ENCODE peak calls at places on chromosome 20, in five cellular contexts. One of them, this sample, is unnamed.

GRCh38 chr20:37378785-37379598 is 33.1 kb downstream of the SRC start:
- DNase-seq in GM23248: peak; percentile 58
- DNase-seq in fibroblast of lung: peak; percentile 70
- DNase-seq in colonic mucosa: no peak
- DNase-seq in astrocyte: peak; percentile 51
- DNase-seq in this sample: no peak

GRCh38 chr20:4040283-4041179 is 25.2 kb upstream of the RNF24 start:
- DNase-seq in GM23248: no peak
- DNase-seq in fibroblast of lung: peak; percentile 28
- DNase-seq in colonic mucosa: peak; percentile 45
- DNase-seq in astrocyte: no peak
- DNase-seq in this sample: no peak

GRCh38 chr20:62636446-62636845 is 5.9 kb upstream of the SLCO4A1 start:
- DNase-seq in GM23248: no peak
- DNase-seq in fibroblast of lung: no peak
- DNase-seq in colonic mucosa: no peak
- DNase-seq in astrocyte: no peak
- DNase-seq in this sample: no peak

GRCh38 chr20:62136283-62137091 is 6.7 kb downstream of the PSMA7 start:
- DNase-seq in GM23248: peak; percentile 81
- DNase-seq in fibroblast of lung: peak; percentile 54
- DNase-seq in colonic mucosa: peak; percentile 70
- DNase-seq in astrocyte: peak; percentile 31
- DNase-seq in this sample: no peak

GRCh38 chr20:38167851-38168760 is 3.0 kb upstream of the TGM2 start:
- DNase-seq in GM23248: peak; percentile 89
- DNase-seq in fibroblast of lung: peak; percentile 97
- DNase-seq in colonic mucosa: no peak
- DNase-seq in astrocyte: peak; percentile 96
- DNase-seq in this sample: no peak

GRCh38 chr20:60478533-60478932 is 520.3 kb downstream of the CDH26 start:
- DNase-seq in GM23248: no peak
- DNase-seq in fibroblast of lung: no peak
- DNase-seq in colonic mucosa: no peak
- DNase-seq in astrocyte: no peak
- DNase-seq in this sample: no peak

GRCh38 chr20:19747903-19748302 is 10.2 kb upstream of the RIN2 start:
- DNase-seq in GM23248: no peak
- DNase-seq in fibroblast of lung: no peak
- DNase-seq in colonic mucosa: no peak
- DNase-seq in astrocyte: no peak
- DNase-seq in this sample: no peak

GRCh38 chr20:5150226-5151076 is 23.6 kb downstream of the CDS2 start:
- DNase-seq in GM23248: peak; percentile 55
- DNase-seq in fibroblast of lung: peak; percentile 69
- DNase-seq in colonic mucosa: peak; percentile 27
- DNase-seq in astrocyte: peak; percentile 60
- DNase-seq in this sample: no peak

GRCh38 chr20:43727980-43728590 is 1.3 kb upstream of the GTSF1L start:
- DNase-seq in GM23248: no peak
- DNase-seq in fibroblast of lung: no peak
- DNase-seq in colonic mucosa: peak; percentile 37
- DNase-seq in astrocyte: no peak
- DNase-seq in this sample: no peak

GRCh38 chr20:17858450-17859001 is 110.1 kb downstream of the SNX5 start:
- DNase-seq in GM23248: no peak
- DNase-seq in fibroblast of lung: no peak
- DNase-seq in colonic mucosa: no peak
- DNase-seq in astrocyte: no peak
- DNase-seq in this sample: no peak

GRCh38 chr20:17859002-17859615 is 109.5 kb downstream of the SNX5 start:
- DNase-seq in GM23248: no peak
- DNase-seq in fibroblast of lung: no peak
- DNase-seq in colonic mucosa: no peak
- DNase-seq in astrocyte: no peak
- DNase-seq in this sample: no peak

GRCh38 chr20:17856837-17857605 is 111.6 kb downstream of the SNX5 start:
- DNase-seq in GM23248: no peak
- DNase-seq in fibroblast of lung: no peak
- DNase-seq in colonic mucosa: no peak
- DNase-seq in astrocyte: no peak
- DNase-seq in this sample: no peak

GRCh38 chr20:17856024-17856564 is 112.5 kb downstream of the SNX5 start:
- DNase-seq in GM23248: no peak
- DNase-seq in fibroblast of lung: no peak
- DNase-seq in colonic mucosa: peak; percentile 91
- DNase-seq in astrocyte: no peak
- DNase-seq in this sample: no peak

DNA sequence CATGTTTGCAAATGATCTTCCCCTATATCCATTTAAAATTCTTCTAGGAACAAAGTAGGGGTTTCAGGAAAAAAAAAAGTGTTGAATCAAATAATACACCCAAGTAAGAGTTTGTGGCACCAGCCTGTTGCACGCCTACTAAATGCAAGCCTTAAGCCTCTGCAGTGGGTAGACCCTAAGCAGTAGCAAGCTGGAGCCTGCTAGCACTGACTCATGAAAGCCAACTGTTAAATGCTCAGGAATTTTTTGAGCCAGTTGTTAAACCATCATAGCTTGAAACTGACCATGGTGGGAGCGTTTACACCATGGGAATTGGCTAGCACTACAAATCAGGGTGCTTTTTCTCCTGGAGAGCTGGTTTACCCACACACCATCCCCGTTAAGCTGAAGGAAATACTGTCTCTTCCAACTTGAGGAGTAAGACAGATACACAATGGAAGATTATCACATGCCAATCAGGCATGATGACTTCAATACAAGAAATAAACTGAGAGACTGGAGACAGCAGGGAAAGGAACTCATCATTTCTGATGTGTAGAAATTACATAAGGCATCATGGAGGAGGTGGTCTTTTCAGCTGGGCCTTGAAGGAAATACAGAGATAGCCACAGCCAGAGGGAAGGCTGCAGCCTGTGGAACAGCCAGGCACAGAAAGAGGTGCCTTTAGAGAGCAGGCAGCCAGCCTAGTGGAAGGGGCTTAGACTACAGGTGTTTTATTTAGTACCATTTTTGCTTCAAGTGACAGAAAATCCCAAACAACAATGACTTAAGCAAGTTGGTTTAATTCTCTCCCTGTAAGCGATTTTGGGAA is 110.8 kb downstream of the SNX5 start:
- DNase-seq in GM23248: no peak
- DNase-seq in fibroblast of lung: no peak
- DNase-seq in colonic mucosa: no peak
- DNase-seq in astrocyte: no peak
- DNase-seq in this sample: no peak
- H3K4me3 ChIP-seq in GM23248: no peak overlapping the region
- H3K4me3 ChIP-seq in fibroblast of lung: no peak overlapping the region
- H3K4me3 ChIP-seq in colonic mucosa: no peak overlapping the region
- H3K4me3 ChIP-seq in astrocyte: no peak overlapping the region
- H3K4me3 ChIP-seq in this sample: no peak overlapping the region

GRCh38 chr20:63978319-63979220 is 872 bp downstream of the SAMD10 start:
- DNase-seq in GM23248: peak; percentile 45
- DNase-seq in fibroblast of lung: peak; percentile 45
- DNase-seq in colonic mucosa: peak; percentile 90
- DNase-seq in astrocyte: no peak
- DNase-seq in this sample: no peak
- H3K27ac ChIP-seq in GM23248: no peak overlapping the region
- H3K27ac ChIP-seq in fibroblast of lung: no peak overlapping the region
- H3K27ac ChIP-seq in colonic mucosa: peak overlapping the region; percentile 63
- H3K27ac ChIP-seq in astrocyte: no peak overlapping the region
- H3K27ac ChIP-seq in this sample: no peak overlapping the region

DNA sequence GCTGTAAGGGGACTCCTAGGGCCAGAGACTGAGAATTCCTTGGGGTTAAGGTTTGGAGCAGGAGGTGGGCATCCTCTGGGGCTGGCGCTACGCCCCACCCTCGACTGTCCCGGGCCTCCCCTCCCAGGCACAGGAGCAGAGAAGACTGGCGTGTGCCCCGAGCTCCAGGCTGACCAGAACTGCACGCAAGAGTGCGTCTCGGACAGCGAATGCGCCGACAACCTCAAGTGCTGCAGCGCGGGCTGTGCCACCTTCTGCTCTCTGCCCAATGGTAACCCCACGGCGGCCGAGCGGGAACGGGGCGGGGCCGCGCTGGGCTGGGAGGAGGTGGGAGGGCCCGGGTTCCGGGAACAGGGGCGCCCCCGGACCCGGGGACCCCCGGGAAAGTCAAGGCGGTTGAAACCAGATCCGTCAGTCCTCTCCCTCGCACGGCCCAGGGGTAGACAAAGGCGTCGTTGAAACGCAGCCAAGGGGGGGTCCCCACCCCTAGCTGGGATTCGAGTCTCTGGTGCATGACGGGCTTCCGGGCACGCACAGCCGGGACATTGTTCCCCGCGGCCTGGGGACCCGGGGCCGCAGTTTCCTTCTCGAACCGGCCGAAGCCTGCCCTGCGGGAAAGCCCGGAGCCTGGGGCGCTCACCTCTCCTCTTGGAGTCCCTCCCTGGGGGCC is 844 bp downstream of the WFDC2 start:
- DNase-seq in GM23248: peak; percentile 54
- DNase-seq in fibroblast of lung: peak; percentile 5
- DNase-seq in colonic mucosa: peak; percentile 80
- DNase-seq in astrocyte: no peak
- DNase-seq in this sample: no peak
- H3K9ac ChIP-seq in GM23248: no peak overlapping the region
- H3K9ac ChIP-seq in fibroblast of lung: no peak overlapping the region
- H3K9ac ChIP-seq in colonic mucosa: peak overlapping the region; percentile 62
- H3K9ac ChIP-seq in astrocyte: no peak overlapping the region
- H3K9ac ChIP-seq in this sample: no peak overlapping the region

GRCh38 chr20:48800227-48800626 is 27.6 kb downstream of the PREX1 start:
- DNase-seq in GM23248: no peak
- DNase-seq in fibroblast of lung: no peak
- DNase-seq in colonic mucosa: no peak
- DNase-seq in astrocyte: no peak
- DNase-seq in this sample: no peak

GRCh38 chr20:48799315-48800105 is 28.3 kb downstream of the PREX1 start:
- DNase-seq in GM23248: no peak
- DNase-seq in fibroblast of lung: no peak
- DNase-seq in colonic mucosa: no peak
- DNase-seq in astrocyte: no peak
- DNase-seq in this sample: no peak

GRCh38 chr20:48795732-48796131 is 32.1 kb downstream of the PREX1 start:
- DNase-seq in GM23248: no peak
- DNase-seq in fibroblast of lung: no peak
- DNase-seq in colonic mucosa: no peak
- DNase-seq in astrocyte: no peak
- DNase-seq in this sample: no peak

GRCh38 chr20:48797275-48797825 is 30.4 kb downstream of the PREX1 start:
- DNase-seq in GM23248: no peak
- DNase-seq in fibroblast of lung: no peak
- DNase-seq in colonic mucosa: no peak
- DNase-seq in astrocyte: no peak
- DNase-seq in this sample: no peak

GRCh38 chr20:48797850-48798747 is 29.7 kb downstream of the PREX1 start:
- DNase-seq in GM23248: no peak
- DNase-seq in fibroblast of lung: no peak
- DNase-seq in colonic mucosa: no peak
- DNase-seq in astrocyte: no peak
- DNase-seq in this sample: no peak
- H3K4me3 ChIP-seq in GM23248: no peak overlapping the region
- H3K4me3 ChIP-seq in fibroblast of lung: no peak overlapping the region
- H3K4me3 ChIP-seq in colonic mucosa: no peak overlapping the region
- H3K4me3 ChIP-seq in astrocyte: no peak overlapping the region
- H3K4me3 ChIP-seq in this sample: no peak overlapping the region

DNA sequence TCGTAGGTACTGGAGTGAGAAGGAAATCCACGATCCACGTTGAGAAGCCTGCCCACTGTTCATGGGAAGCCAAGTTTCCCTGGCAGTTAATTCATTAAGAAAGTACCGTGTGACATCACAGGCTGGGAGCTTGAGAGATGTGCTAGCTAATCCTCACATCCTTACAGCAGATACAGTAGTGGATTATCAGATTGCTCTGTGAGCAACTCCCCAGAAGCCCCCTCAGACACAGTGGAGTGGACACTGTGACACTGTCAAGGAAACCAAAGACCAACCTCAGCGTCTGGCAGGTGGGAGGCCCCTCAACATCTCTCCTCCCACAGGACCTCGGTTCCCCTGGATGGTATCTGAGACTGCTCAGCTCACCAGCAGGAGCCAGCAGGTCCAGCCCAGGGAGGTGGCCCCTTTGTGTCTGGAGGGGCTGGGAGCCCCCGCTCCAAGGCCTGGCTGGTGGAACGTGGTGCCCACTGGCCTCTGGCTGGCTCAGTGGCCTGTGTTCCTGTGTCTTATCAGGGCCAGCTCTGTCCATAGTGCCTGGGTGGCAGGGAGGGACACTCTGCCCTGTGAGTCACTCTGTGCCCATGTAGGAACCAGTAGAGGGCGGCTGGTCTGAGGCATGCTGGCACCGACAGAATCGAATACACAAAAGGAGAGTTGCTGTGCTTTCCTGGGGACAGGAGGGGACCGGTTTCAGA is 7.2 kb downstream of the PYGB start:
- DNase-seq in GM23248: peak; percentile 50
- DNase-seq in fibroblast of lung: no peak
- DNase-seq in colonic mucosa: peak; percentile 74
- DNase-seq in astrocyte: no peak
- DNase-seq in this sample: no peak
- H3K27ac ChIP-seq in GM23248: no peak overlapping the region
- H3K27ac ChIP-seq in fibroblast of lung: no peak overlapping the region
- H3K27ac ChIP-seq in colonic mucosa: peak overlapping the region; percentile 65
- H3K27ac ChIP-seq in astrocyte: no peak overlapping the region
- H3K27ac ChIP-seq in this sample: no peak overlapping the region

DNA sequence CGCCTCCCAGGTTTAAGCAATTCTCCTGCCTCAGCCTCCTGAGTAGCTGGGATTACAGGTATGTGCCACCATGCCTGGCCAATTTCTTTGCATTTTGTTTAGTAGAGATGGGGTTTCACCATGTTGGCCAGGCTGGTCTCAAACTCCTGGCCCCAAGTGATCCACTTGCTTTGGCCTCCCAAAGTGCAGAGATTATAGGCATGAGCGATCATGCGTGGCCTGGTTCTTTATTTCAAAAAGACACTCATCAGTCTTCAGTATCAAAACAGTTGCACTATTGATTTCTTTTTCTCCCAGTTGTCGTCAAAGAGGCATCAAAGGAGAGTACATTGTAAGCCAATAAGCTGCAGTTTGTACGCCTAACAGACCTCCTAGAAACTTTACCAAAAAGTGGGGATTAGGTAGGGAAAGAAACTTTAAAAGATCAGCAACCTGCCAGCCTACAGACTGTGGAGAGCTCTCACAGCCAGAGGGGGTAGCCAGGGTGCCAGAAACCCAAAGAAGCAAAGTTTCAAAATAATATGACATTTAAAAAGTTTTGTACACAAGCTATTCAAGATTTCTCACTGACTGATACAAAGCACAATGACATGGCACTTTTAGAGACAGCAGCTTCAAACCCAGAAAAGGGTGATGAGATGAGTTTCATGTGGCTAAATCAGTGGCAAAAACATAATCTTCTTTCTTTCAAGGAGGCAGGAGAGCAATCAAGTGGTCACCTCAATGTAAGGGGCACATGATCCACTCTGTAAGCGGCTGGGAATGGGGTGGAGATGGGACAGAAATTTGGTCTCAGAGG is 83.0 kb upstream of the RALY start:
- DNase-seq in GM23248: no peak
- DNase-seq in fibroblast of lung: no peak
- DNase-seq in colonic mucosa: no peak
- DNase-seq in astrocyte: no peak
- DNase-seq in this sample: no peak
- H3K9ac ChIP-seq in GM23248: no peak overlapping the region
- H3K9ac ChIP-seq in fibroblast of lung: no peak overlapping the region
- H3K9ac ChIP-seq in colonic mucosa: no peak overlapping the region
- H3K9ac ChIP-seq in astrocyte: no peak overlapping the region
- H3K9ac ChIP-seq in this sample: no peak overlapping the region

GRCh38 chr20:57263127-57263609 is 3.3 kb downstream of the BMP7 start:
- DNase-seq in GM23248: no peak
- DNase-seq in fibroblast of lung: no peak
- DNase-seq in colonic mucosa: no peak
- DNase-seq in astrocyte: no peak
- DNase-seq in this sample: no peak
- H3K4me3 ChIP-seq in GM23248: no peak overlapping the region
- H3K4me3 ChIP-seq in fibroblast of lung: no peak overlapping the region
- H3K4me3 ChIP-seq in colonic mucosa: no peak overlapping the region
- H3K4me3 ChIP-seq in astrocyte: no peak overlapping the region
- H3K4me3 ChIP-seq in this sample: no peak overlapping the region

This sample was measured in SK-N-MC.